ENCODE peak calls at places on chromosomes 4 and X, in seven cellular contexts. O, N, A, K, H, Q and L are unnamed samples.

GRCh38 chr4:41709844-41710481 is 38.6 kb downstream of the PHOX2B start:
- DNase-seq in O (no peak), N (no peak), A (no peak), K (no peak), H (no peak), Q (no peak), L (no peak)

GRCh38 chrX:136259543-136259942 is 8.3 kb upstream of the MAP7D3 start:
- DNase-seq in O (no peak), N (no peak), A (no peak), K (no peak), H (no peak), Q (no peak), L (no peak)

GRCh38 chrX:69161786-69162349 is 3.4 kb downstream of the PJA1 start:
- DNase-seq in O (no peak), N (no peak), A (no peak), K (no peak), H (no peak), Q (no peak), L (no peak)

GRCh38 chr4:168521736-168522135 is 24.9 kb downstream of the PALLD start:
- DNase-seq in O (no peak), N (no peak), A (no peak), K (no peak), H (no peak), Q (no peak), L (no peak)

GRCh38 chr4:124650614-124651013 is 61.9 kb downstream of the ANKRD50 start:
- DNase-seq in O (no peak), N (no peak), A (no peak), K (no peak), H (no peak), Q (no peak), L (peak)

GRCh38 chr4:149031399-149031798 is 589.2 kb upstream of the NR3C2 start:
- DNase-seq in O (no peak), N (peak), A (no peak), K (no peak), H (peak), Q (no peak), L (no peak)

GRCh38 chrX:45775462-45775861 is 574.8 kb upstream of the DIPK2B start:
- DNase-seq in O (no peak), N (no peak), A (no peak), K (no peak), H (no peak), Q (no peak), L (no peak)

GRCh38 chrX:134469481-134469880 is 9.5 kb downstream of the HPRT1 start:
- DNase-seq in O (no peak), N (no peak), A (no peak), K (no peak), H (no peak), Q (no peak), L (no peak)

GRCh38 chr4:52750819-52751348 is 341 bp downstream of the ERVMER34-1 start:
- DNase-seq in O (no peak), N (no peak), A (no peak), K (no peak), H (no peak), Q (no peak), L (peak)

GRCh38 chrX:115460565-115460888 is 100.4 kb upstream of the PLS3 start:
- DNase-seq in O (no peak), N (no peak), A (no peak), K (no peak), H (no peak), Q (no peak), L (no peak)

DNA sequence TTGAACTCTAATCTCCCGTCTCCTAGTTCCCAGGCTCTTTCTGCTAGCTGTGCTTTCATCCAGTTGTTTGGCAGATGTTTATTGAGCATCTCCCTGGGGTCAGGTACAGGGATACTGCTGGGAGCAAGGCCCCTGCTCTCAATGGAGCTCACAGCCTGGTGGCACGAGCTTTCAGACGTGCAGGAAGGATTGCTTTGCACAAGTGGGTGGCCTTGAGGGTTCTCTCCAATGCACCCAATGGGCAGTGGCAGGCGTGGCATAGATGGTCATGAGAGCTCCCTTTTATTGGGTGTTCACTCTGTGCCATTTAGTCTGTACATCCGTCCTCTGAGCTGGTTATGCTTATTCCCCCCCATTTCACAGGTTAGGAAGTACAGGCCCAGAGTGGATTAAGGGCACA is 235.2 kb downstream of the EVC2 start:
- DNase-seq in O (no peak), N (no peak), A (no peak), K (no peak), H (no peak), Q (no peak), L (no peak)
- H3K4me3 ChIP-seq in O (no peak), N (no peak), A (no peak), K (no peak), H (no peak), Q (no peak), L (no peak)

DNA sequence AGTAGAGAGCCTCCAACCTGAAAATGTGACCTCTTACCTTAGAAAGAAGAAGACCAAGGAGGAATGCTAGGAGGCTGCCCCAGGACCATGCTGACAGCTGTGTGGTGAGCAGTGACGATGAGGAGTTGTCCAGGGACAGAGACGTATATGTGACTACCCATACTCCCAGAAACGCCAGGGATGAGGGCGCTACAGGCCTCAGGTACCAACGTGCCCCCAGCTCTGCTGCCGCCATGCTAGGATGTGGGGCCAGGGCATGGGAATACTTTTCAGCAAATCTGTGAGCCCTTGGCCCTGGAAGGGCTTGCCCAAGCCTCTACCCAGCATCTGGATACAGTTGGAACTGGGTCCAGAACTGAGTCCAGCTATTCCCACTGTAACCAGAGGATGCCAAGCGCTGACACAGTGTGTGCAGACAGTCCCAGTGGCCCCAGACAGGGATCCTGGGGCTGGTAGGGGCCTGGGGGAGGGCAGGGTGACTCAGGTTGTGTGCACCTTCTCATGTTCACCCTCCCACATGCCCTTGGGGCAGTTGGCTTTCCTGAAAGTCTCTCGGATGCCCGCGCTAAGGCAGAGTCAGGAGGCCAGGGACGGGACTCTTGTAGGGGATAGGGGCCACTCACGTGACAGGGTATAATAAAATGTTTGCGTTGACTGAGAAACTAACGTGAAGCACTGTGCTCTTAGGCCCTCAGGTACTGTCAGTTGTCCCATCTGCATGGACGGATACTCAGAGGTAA is 23.9 kb upstream of the FAM193A start:
- DNase-seq in O (no peak), N (no peak), A (no peak), K (no peak), H (no peak), Q (no peak), L (no peak)
- H3K27ac ChIP-seq in O (no peak), N (no peak), A (no peak), K (no peak), H (no peak), Q (no peak), L (no peak)

GRCh38 chr4:71074452-71075299 is 81.2 kb downstream of the DCK start:
- DNase-seq in O (no peak), N (no peak), A (no peak), K (no peak), H (no peak), Q (no peak), L (no peak)
- H3K4me3 ChIP-seq in O (peak), N (peak), A (peak), K (no peak), H (no peak), Q (no peak), L (peak)

DNA sequence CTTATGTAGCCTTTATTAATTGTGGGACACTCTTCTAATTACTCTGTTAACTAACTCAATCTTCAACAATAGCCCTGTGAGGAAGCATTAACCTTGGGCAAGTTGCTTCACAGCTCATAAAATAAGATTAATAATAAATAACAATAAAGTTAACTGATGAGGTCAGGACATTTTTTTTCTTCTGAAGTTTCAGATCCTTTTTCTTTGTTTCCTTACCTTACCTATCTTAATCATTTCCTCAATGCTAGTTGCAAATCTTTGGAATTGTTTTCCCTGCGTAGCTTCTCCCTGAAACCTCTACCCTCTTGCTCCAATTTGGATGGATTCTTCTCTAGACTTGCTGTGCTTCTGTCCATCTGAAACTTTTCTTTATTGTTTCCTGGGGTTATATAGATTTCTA is 17.5 kb upstream of the PLAC8 start:
- DNase-seq in O (no peak), N (no peak), A (no peak), K (no peak), H (no peak), Q (no peak), L (no peak)
- H3K27ac ChIP-seq in O (no peak), N (no peak), A (no peak), K (no peak), H (no peak), Q (no peak), L (no peak)

GRCh38 chrX:2928127-2928582 is 984 bp downstream of the ARSD start:
- DNase-seq in O (peak), N (no peak), A (no peak), K (no peak), H (no peak), Q (no peak), L (peak)
- H3K4me3 ChIP-seq in O (peak), N (no peak), A (peak), K (peak), H (no peak), Q (peak), L (peak)

DNA sequence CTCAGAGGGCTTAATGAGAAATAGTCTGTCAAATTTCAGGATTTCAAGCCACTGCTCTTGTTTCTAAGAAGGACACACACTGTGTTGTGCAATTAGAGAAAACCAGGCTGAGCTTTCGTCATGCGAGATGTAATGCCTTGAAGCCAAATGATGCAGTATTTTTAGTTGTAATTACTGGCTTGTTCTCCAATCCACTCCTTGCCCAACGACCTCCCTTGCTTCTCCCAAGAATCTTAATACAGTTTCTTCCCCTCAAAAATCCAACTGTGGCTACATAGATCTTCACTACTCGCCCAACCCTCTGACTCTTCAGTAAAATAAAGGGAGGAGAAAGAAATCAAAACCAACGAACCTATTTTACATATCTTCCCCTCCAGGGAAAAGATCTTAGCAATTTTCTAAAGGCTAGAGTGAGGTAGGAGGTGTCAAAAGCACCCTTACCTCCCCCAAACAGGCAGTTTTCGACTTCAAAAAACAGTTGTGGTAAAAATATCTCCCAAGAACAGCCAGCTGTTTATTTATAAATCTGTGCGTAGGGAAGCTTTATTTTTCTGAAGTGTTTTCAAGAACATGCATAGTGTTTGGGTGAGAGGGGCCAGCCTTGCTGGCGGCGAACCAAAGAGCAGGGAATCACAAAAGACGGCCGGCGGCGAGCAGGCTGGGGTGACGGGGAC is 68.7 kb downstream of the MGST2 start:
- DNase-seq in O (no peak), N (no peak), A (no peak), K (peak), H (no peak), Q (no peak), L (no peak)
- H3K27ac ChIP-seq in O (peak), N (peak), A (peak), K (peak), H (no peak), Q (peak), L (peak)

DNA sequence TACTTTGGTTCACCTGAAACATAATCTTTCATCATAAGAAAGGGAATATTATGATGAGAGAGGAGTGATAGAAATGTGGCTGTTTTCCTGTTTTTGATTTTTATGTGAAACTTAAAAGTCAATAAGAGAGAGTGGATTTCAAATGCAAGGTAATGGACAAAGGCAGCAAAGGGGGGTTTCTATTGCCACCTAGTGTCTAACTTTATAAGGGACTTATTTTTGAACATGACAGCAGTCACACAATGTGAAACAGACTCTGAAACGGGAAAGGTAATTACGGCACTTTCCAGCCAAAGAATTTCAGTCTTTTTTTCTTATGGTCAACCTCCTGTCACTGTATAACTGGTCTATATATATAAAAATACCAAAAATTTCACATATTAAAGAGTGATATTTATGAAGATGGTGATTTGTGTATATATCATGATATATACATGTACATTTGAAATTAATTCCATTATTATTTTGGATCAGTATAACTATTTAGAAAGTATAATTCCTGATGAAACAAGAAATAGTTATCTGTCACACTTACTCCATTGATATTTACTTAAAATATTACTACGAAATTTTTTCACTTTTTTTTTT is 127.1 kb downstream of the FBXO8 start:
- DNase-seq in O (no peak), N (peak), A (no peak), K (no peak), H (peak), Q (peak), L (no peak)
- H3K4me3 ChIP-seq in O (no peak), N (peak), A (no peak), K (no peak), H (no peak), Q (no peak), L (no peak)